ENCODE peak calls at places on chromosomes 1 and 21, in nine cellular contexts. One of them, this sample, is unnamed.

GRCh38 chr1:180586671-180587155 is 27.9 kb downstream of the OVAAL start:
- DNase-seq in IMR-90: peak; percentile 80
- DNase-seq in adrenal gland: peak; percentile 55
- DNase-seq in gastrocnemius medialis: no peak
- DNase-seq in H1: no peak
- DNase-seq in suprapubic skin: no peak
- DNase-seq in esophagus squamous epithelium: no peak
- DNase-seq in body of pancreas: peak; percentile 90
- DNase-seq in lower leg skin: no peak
- DNase-seq in this sample: no peak

GRCh38 chr1:107365874-107366273 is 225.0 kb downstream of the NTNG1 start:
- DNase-seq in IMR-90: no peak
- DNase-seq in adrenal gland: no peak
- DNase-seq in gastrocnemius medialis: no peak
- DNase-seq in H1: no peak
- DNase-seq in suprapubic skin: no peak
- DNase-seq in esophagus squamous epithelium: no peak
- DNase-seq in body of pancreas: no peak
- DNase-seq in lower leg skin: no peak
- DNase-seq in this sample: no peak

GRCh38 chr1:10649484-10650201 is 146.8 kb downstream of the CASZ1 start:
- DNase-seq in IMR-90: no peak
- DNase-seq in adrenal gland: no peak
- DNase-seq in gastrocnemius medialis: no peak
- DNase-seq in H1: no peak
- DNase-seq in suprapubic skin: no peak
- DNase-seq in esophagus squamous epithelium: no peak
- DNase-seq in body of pancreas: no peak
- DNase-seq in lower leg skin: no peak
- DNase-seq in this sample: no peak

GRCh38 chr1:171494086-171494485 is 8.8 kb downstream of the PRRC2C start:
- DNase-seq in IMR-90: no peak
- DNase-seq in adrenal gland: no peak
- DNase-seq in gastrocnemius medialis: no peak
- DNase-seq in H1: no peak
- DNase-seq in suprapubic skin: no peak
- DNase-seq in esophagus squamous epithelium: no peak
- DNase-seq in body of pancreas: no peak
- DNase-seq in lower leg skin: no peak
- DNase-seq in this sample: no peak

GRCh38 chr1:4062560-4062959 is 162.5 kb upstream of the C1orf174 start:
- DNase-seq in IMR-90: no peak
- DNase-seq in adrenal gland: no peak
- DNase-seq in gastrocnemius medialis: no peak
- DNase-seq in H1: no peak
- DNase-seq in suprapubic skin: no peak
- DNase-seq in esophagus squamous epithelium: no peak
- DNase-seq in body of pancreas: no peak
- DNase-seq in lower leg skin: no peak
- DNase-seq in this sample: no peak

GRCh38 chr1:7042322-7043231 is 257.3 kb downstream of the CAMTA1 start:
- DNase-seq in IMR-90: peak; percentile 57
- DNase-seq in adrenal gland: no peak
- DNase-seq in gastrocnemius medialis: peak; percentile 44
- DNase-seq in H1: no peak
- DNase-seq in suprapubic skin: no peak
- DNase-seq in esophagus squamous epithelium: no peak
- DNase-seq in body of pancreas: no peak
- DNase-seq in lower leg skin: no peak
- DNase-seq in this sample: no peak

GRCh38 chr1:173444757-173445156 is 32.4 kb upstream of the PRDX6 start:
- DNase-seq in IMR-90: no peak
- DNase-seq in adrenal gland: no peak
- DNase-seq in gastrocnemius medialis: no peak
- DNase-seq in H1: no peak
- DNase-seq in suprapubic skin: no peak
- DNase-seq in esophagus squamous epithelium: no peak
- DNase-seq in body of pancreas: no peak
- DNase-seq in lower leg skin: no peak
- DNase-seq in this sample: no peak

GRCh38 chr21:40120944-40121575 is 253.8 kb downstream of the PCP4 start:
- DNase-seq in IMR-90: peak; percentile 1
- DNase-seq in adrenal gland: peak; percentile 21
- DNase-seq in gastrocnemius medialis: no peak
- DNase-seq in H1: no peak
- DNase-seq in suprapubic skin: no peak
- DNase-seq in esophagus squamous epithelium: no peak
- DNase-seq in body of pancreas: no peak
- DNase-seq in lower leg skin: no peak
- DNase-seq in this sample: no peak

GRCh38 chr1:41330588-41331545 is 30.4 kb upstream of the FOXO6 start:
- DNase-seq in IMR-90: no peak
- DNase-seq in adrenal gland: no peak
- DNase-seq in gastrocnemius medialis: no peak
- DNase-seq in H1: peak; percentile 43
- DNase-seq in suprapubic skin: peak; percentile 71
- DNase-seq in esophagus squamous epithelium: no peak
- DNase-seq in body of pancreas: no peak
- DNase-seq in lower leg skin: peak; percentile 9
- DNase-seq in this sample: no peak

GRCh38 chr1:156502396-156502748 is 1.8 kb upstream of the MEF2D start:
- DNase-seq in IMR-90: no peak
- DNase-seq in adrenal gland: peak; percentile 14
- DNase-seq in gastrocnemius medialis: no peak
- DNase-seq in H1: no peak
- DNase-seq in suprapubic skin: no peak
- DNase-seq in esophagus squamous epithelium: no peak
- DNase-seq in body of pancreas: no peak
- DNase-seq in lower leg skin: no peak
- DNase-seq in this sample: no peak

GRCh38 chr1:156504062-156504813 is 3.7 kb upstream of the MEF2D start:
- DNase-seq in IMR-90: peak; percentile 33
- DNase-seq in adrenal gland: peak; percentile 27
- DNase-seq in gastrocnemius medialis: no peak
- DNase-seq in H1: no peak
- DNase-seq in suprapubic skin: no peak
- DNase-seq in esophagus squamous epithelium: no peak
- DNase-seq in body of pancreas: no peak
- DNase-seq in lower leg skin: no peak
- DNase-seq in this sample: no peak

GRCh38 chr1:156503672-156504055 is 3.1 kb upstream of the MEF2D start:
- DNase-seq in IMR-90: peak; percentile 34
- DNase-seq in adrenal gland: no peak
- DNase-seq in gastrocnemius medialis: no peak
- DNase-seq in H1: no peak
- DNase-seq in suprapubic skin: no peak
- DNase-seq in esophagus squamous epithelium: no peak
- DNase-seq in body of pancreas: no peak
- DNase-seq in lower leg skin: no peak
- DNase-seq in this sample: no peak

GRCh38 chr1:156500847-156501686 is 492 bp upstream of the MEF2D start:
- DNase-seq in IMR-90: peak; percentile 96
- DNase-seq in adrenal gland: peak; percentile 97
- DNase-seq in gastrocnemius medialis: peak; percentile 94
- DNase-seq in H1: peak; percentile 75
- DNase-seq in suprapubic skin: peak; percentile 97
- DNase-seq in esophagus squamous epithelium: peak; percentile 70
- DNase-seq in body of pancreas: peak; percentile 95
- DNase-seq in lower leg skin: peak; percentile 90
- DNase-seq in this sample: peak; percentile 96

GRCh38 chr1:156502749-156503671 is 2.4 kb upstream of the MEF2D start:
- DNase-seq in IMR-90: peak; percentile 98
- DNase-seq in adrenal gland: peak; percentile 91
- DNase-seq in gastrocnemius medialis: peak; percentile 88
- DNase-seq in H1: peak; percentile 83
- DNase-seq in suprapubic skin: no peak
- DNase-seq in esophagus squamous epithelium: no peak
- DNase-seq in body of pancreas: peak; percentile 82
- DNase-seq in lower leg skin: peak; percentile 83
- DNase-seq in this sample: peak; percentile 91
- TF ChIP-seq POLR2A in IMR-90: peak; percentile 80
- TF ChIP-seq POLR2A in adrenal gland: peak; percentile 16
- TF ChIP-seq POLR2A in gastrocnemius medialis: no peak
- TF ChIP-seq POLR2A in H1: peak; percentile 66
- TF ChIP-seq POLR2A in suprapubic skin: peak; percentile 13
- TF ChIP-seq POLR2A in esophagus squamous epithelium: peak; percentile 41
- TF ChIP-seq POLR2A in body of pancreas: peak; percentile 11
- TF ChIP-seq POLR2A in lower leg skin: no peak
- TF ChIP-seq POLR2A in this sample: peak; percentile 64

DNA sequence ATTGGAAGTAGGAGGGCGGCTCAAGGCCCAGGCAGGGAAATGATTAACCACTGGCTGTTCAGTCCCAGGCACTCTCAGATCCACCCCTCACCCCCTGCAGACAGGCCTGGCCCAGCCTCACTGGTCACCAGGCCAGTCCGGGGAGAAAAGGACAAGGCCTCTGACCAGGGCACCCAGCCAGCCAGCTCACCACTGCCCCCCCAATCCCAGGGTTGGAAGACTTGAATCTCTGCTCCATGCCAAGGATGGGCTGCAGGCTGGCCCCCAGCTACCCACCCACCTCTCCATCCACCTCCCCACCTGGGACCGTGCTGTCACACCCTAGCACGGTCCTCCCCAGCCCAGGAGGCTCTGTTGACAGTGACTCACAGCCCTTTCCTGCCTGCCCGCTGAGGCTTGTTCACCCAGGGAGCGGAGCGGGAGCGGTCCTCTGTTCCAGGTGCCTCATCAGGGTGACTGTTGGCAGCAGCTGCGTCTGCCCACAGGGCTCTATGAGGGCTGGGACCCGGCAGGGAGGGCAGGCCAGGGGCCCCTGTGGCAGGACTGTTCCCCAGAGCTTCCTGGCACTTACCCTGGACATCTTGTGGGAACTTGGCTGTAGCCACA is 2.2 kb downstream of the LAD1 start:
- DNase-seq in IMR-90: no peak
- DNase-seq in adrenal gland: peak; percentile 54
- DNase-seq in gastrocnemius medialis: no peak
- DNase-seq in H1: no peak
- DNase-seq in suprapubic skin: no peak
- DNase-seq in esophagus squamous epithelium: no peak
- DNase-seq in body of pancreas: peak; percentile 94
- DNase-seq in lower leg skin: peak; percentile 67
- DNase-seq in this sample: peak; percentile 59
- TF ChIP-seq POLR2A in IMR-90: no peak
- TF ChIP-seq POLR2A in adrenal gland: no peak
- TF ChIP-seq POLR2A in gastrocnemius medialis: no peak
- TF ChIP-seq POLR2A in H1: no peak
- TF ChIP-seq POLR2A in suprapubic skin: no peak
- TF ChIP-seq POLR2A in esophagus squamous epithelium: peak; percentile 45
- TF ChIP-seq POLR2A in body of pancreas: peak; percentile 66
- TF ChIP-seq POLR2A in lower leg skin: no peak
- TF ChIP-seq POLR2A in this sample: no peak

GRCh38 chr1:63363014-63363413 is 4.4 kb upstream of the ALG6 start:
- DNase-seq in IMR-90: no peak
- DNase-seq in adrenal gland: no peak
- DNase-seq in gastrocnemius medialis: no peak
- DNase-seq in H1: no peak
- DNase-seq in suprapubic skin: no peak
- DNase-seq in esophagus squamous epithelium: no peak
- DNase-seq in body of pancreas: no peak
- DNase-seq in lower leg skin: no peak
- DNase-seq in this sample: no peak

GRCh38 chr1:63368131-63368530 is 704 bp downstream of the ALG6 start:
- DNase-seq in IMR-90: no peak
- DNase-seq in adrenal gland: no peak
- DNase-seq in gastrocnemius medialis: no peak
- DNase-seq in H1: no peak
- DNase-seq in suprapubic skin: no peak
- DNase-seq in esophagus squamous epithelium: no peak
- DNase-seq in body of pancreas: no peak
- DNase-seq in lower leg skin: no peak
- DNase-seq in this sample: no peak

GRCh38 chr1:63366915-63367217 is 561 bp upstream of the ALG6 start:
- DNase-seq in IMR-90: no peak
- DNase-seq in adrenal gland: no peak
- DNase-seq in gastrocnemius medialis: no peak
- DNase-seq in H1: no peak
- DNase-seq in suprapubic skin: no peak
- DNase-seq in esophagus squamous epithelium: no peak
- DNase-seq in body of pancreas: no peak
- DNase-seq in lower leg skin: no peak
- DNase-seq in this sample: no peak

GRCh38 chr1:63362578-63362977 is 4.8 kb upstream of the ALG6 start:
- DNase-seq in IMR-90: no peak
- DNase-seq in adrenal gland: no peak
- DNase-seq in gastrocnemius medialis: no peak
- DNase-seq in H1: no peak
- DNase-seq in suprapubic skin: no peak
- DNase-seq in esophagus squamous epithelium: no peak
- DNase-seq in body of pancreas: no peak
- DNase-seq in lower leg skin: no peak
- DNase-seq in this sample: no peak

GRCh38 chr1:63367218-63368103 is at the start of gene ALG6:
- DNase-seq in IMR-90: peak; percentile 87
- DNase-seq in adrenal gland: peak; percentile 91
- DNase-seq in gastrocnemius medialis: peak; percentile 85
- DNase-seq in H1: peak; percentile 92
- DNase-seq in suprapubic skin: peak; percentile 93
- DNase-seq in esophagus squamous epithelium: peak; percentile 54
- DNase-seq in body of pancreas: peak; percentile 96
- DNase-seq in lower leg skin: peak; percentile 87
- DNase-seq in this sample: peak; percentile 94
- TF ChIP-seq POLR2A in IMR-90: peak; percentile 45
- TF ChIP-seq POLR2A in adrenal gland: peak; percentile 24
- TF ChIP-seq POLR2A in gastrocnemius medialis: peak; percentile 72
- TF ChIP-seq POLR2A in H1: peak; percentile 87
- TF ChIP-seq POLR2A in suprapubic skin: peak; percentile 34
- TF ChIP-seq POLR2A in esophagus squamous epithelium: peak; percentile 55
- TF ChIP-seq POLR2A in body of pancreas: peak; percentile 68
- TF ChIP-seq POLR2A in lower leg skin: no peak
- TF ChIP-seq POLR2A in this sample: no peak

GRCh38 chr1:26084091-26084561 is 16.7 kb upstream of the TRIM63 start:
- DNase-seq in IMR-90: peak; percentile 21
- DNase-seq in adrenal gland: no peak
- DNase-seq in gastrocnemius medialis: peak; percentile 62
- DNase-seq in H1: no peak
- DNase-seq in suprapubic skin: no peak
- DNase-seq in esophagus squamous epithelium: no peak
- DNase-seq in body of pancreas: no peak
- DNase-seq in lower leg skin: no peak
- DNase-seq in this sample: peak; percentile 54

GRCh38 chr1:26083246-26083645 is 15.8 kb upstream of the TRIM63 start:
- DNase-seq in IMR-90: peak; percentile 46
- DNase-seq in adrenal gland: no peak
- DNase-seq in gastrocnemius medialis: peak; percentile 93
- DNase-seq in H1: no peak
- DNase-seq in suprapubic skin: no peak
- DNase-seq in esophagus squamous epithelium: no peak
- DNase-seq in body of pancreas: peak; percentile 38
- DNase-seq in lower leg skin: no peak
- DNase-seq in this sample: no peak

GRCh38 chr1:26082020-26082350 is 14.6 kb upstream of the TRIM63 start:
- DNase-seq in IMR-90: no peak
- DNase-seq in adrenal gland: no peak
- DNase-seq in gastrocnemius medialis: no peak
- DNase-seq in H1: no peak
- DNase-seq in suprapubic skin: no peak
- DNase-seq in esophagus squamous epithelium: no peak
- DNase-seq in body of pancreas: no peak
- DNase-seq in lower leg skin: no peak
- DNase-seq in this sample: no peak

GRCh38 chr1:26081267-26082019 is 14.0 kb upstream of the TRIM63 start:
- DNase-seq in IMR-90: no peak
- DNase-seq in adrenal gland: no peak
- DNase-seq in gastrocnemius medialis: peak; percentile 76
- DNase-seq in H1: no peak
- DNase-seq in suprapubic skin: no peak
- DNase-seq in esophagus squamous epithelium: no peak
- DNase-seq in body of pancreas: no peak
- DNase-seq in lower leg skin: no peak
- DNase-seq in this sample: peak; percentile 49

GRCh38 chr1:26084844-26085243 is 17.4 kb upstream of the TRIM63 start:
- DNase-seq in IMR-90: no peak
- DNase-seq in adrenal gland: no peak
- DNase-seq in gastrocnemius medialis: no peak
- DNase-seq in H1: no peak
- DNase-seq in suprapubic skin: no peak
- DNase-seq in esophagus squamous epithelium: no peak
- DNase-seq in body of pancreas: no peak
- DNase-seq in lower leg skin: no peak
- DNase-seq in this sample: no peak
- TF ChIP-seq POLR2A in IMR-90: no peak
- TF ChIP-seq POLR2A in adrenal gland: no peak
- TF ChIP-seq POLR2A in gastrocnemius medialis: no peak
- TF ChIP-seq POLR2A in H1: no peak
- TF ChIP-seq POLR2A in suprapubic skin: no peak
- TF ChIP-seq POLR2A in esophagus squamous epithelium: no peak
- TF ChIP-seq POLR2A in body of pancreas: no peak
- TF ChIP-seq POLR2A in lower leg skin: no peak
- TF ChIP-seq POLR2A in this sample: no peak

This sample was measured in heart left ventricle.